ENCODE peak calls at places on chromosomes 7 and 10, in four cellular contexts. P is HepG2, Z is K562, I is GM12878. K is an unnamed sample.

GRCh38 chr10:131840788-131841118 is 60.1 kb upstream of the PPP2R2D start:
- DNase-seq in P (no peak), Z (no peak), I (no peak), K (no peak)

GRCh38 chr7:44756904-44757303 is 8.3 kb downstream of the ZMIZ2 start:
- DNase-seq in P (no peak), Z (no peak), I (no peak), K (no peak)

GRCh38 chr7:67440321-67440720 is 443.7 kb downstream of the TYW1 start:
- DNase-seq in P (no peak), Z (no peak), I (no peak), K (no peak)

GRCh38 chr10:49083256-49083655 is 32.1 kb downstream of the VSTM4 start:
- DNase-seq in P (no peak), Z (no peak), I (no peak), K (no peak)

GRCh38 chr10:51079766-51080165 is 5.5 kb downstream of the PRKG1 start:
- DNase-seq in P (no peak), Z (no peak), I (no peak), K (no peak)

GRCh38 chr10:22321831-22322662 is 1.1 kb downstream of the BMI1 start:
- DNase-seq in P (no peak), Z (peak), I (no peak), K (peak)

GRCh38 chr7:10346032-10346431 is 627.6 kb upstream of the PHF14 start:
- DNase-seq in P (no peak), Z (no peak), I (no peak), K (no peak)

GRCh38 chr7:140219672-140220520 is 43.1 kb upstream of the KDM7A start:
- DNase-seq in P (no peak), Z (no peak), I (no peak), K (no peak)

GRCh38 chr7:54397836-54398612 is 144.2 kb upstream of the VSTM2A start:
- DNase-seq in P (no peak), Z (no peak), I (no peak), K (no peak)

GRCh38 chr10:89210794-89211425 is 3.8 kb upstream of the CH25H start:
- DNase-seq in P (no peak), Z (no peak), I (no peak), K (no peak)

GRCh38 chr10:89209718-89210117 is 2.6 kb upstream of the CH25H start:
- DNase-seq in P (no peak), Z (no peak), I (no peak), K (no peak)

GRCh38 chr10:89206402-89207180 is 526 bp downstream of the CH25H start:
- DNase-seq in P (no peak), Z (no peak), I (no peak), K (no peak)

GRCh38 chr10:89207181-89207800 is at the start of gene CH25H:
- DNase-seq in P (no peak), Z (no peak), I (no peak), K (peak)

GRCh38 chr10:89207801-89208551 is 859 bp upstream of the CH25H start:
- DNase-seq in P (no peak), Z (no peak), I (no peak), K (peak)
- TF ChIP-seq BHLHE40 in P (no peak), Z (no peak), I (no peak), K (no peak)

DNA sequence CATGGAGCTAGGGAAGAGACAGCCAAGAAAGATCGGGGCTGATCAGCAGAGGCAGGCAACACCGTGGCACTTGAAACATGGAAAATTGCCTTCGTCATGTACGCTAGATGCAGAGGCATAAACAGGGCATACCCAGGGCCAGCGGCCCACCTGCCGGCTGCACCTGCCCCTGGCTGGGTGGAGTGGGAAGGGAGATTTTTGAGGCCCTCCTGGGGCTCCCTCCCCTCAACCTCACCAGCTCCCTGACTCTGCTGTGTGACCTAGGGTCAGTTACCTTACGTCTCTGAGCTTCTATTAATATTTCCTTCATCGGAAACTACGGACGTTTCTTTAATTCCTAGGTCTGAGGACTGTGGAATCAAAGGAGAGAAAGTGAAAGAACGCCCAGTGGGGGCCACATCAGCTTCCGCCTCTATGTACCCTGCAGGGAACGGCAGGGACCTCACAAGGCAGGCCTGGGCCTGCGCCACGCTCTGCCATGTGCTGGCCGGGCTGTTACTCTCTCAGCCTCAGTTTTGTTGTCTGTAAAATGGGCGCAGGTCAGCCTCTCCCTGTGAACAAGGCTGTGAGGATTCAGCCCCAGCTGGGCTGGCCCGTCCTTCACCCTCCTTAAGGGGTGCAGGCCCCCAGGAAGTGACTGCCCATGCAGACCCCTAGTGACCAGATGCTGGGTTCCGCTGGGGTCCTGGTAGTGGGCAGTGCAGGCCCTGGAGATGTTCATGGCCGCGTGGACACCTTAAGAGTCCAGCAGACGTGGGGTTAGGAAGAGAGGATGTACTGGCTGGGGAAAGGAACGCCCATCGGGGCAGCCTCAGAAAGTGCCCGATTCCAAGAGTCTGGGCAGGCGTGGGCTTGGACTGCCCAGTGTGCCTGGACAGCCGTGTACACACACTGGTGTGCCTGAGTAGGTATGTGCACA is 22.7 kb downstream of the ELFN1 start:
- DNase-seq in P (no peak), Z (no peak), I (no peak), K (no peak)
- TF ChIP-seq SP1 in P (no peak), Z (no peak), I (no peak), K (no peak)

DNA sequence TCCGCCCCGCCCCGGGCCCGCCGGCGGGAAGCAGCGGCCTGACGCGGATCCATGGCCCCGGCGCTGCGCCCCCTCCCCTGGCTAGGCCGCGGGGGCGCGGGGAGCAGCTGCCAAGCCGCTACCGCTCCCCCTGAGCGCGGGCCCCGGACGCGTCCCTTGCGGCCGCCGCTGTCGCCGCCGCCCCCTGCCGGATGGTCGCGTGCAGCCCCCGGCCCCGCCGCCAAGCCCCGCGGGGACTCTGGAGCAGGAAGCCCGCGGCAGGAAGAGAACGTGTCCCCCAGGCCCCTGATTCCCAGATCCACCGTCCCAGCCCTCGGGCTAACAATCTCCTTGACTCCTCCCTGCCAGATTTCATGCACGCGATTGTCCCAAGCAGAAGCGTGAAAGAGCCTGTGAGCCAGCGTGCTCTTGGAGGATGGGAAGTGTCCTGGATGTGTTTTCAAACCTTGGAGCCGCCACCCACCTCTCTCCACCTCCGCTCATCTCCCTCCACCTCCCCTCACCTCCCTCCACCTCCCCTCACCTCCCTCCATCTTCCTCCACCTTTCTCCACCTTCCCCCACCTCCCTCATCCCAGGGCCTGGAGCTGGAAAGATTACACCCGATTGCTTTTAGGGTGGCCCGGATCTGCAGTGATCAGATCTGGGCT is 419 bp upstream of the PRTFDC1 start:
- DNase-seq in P (no peak), Z (peak), I (no peak), K (peak)
- TF ChIP-seq FOXM1 in P (no peak), Z (no peak), I (no peak), K (peak)

DNA sequence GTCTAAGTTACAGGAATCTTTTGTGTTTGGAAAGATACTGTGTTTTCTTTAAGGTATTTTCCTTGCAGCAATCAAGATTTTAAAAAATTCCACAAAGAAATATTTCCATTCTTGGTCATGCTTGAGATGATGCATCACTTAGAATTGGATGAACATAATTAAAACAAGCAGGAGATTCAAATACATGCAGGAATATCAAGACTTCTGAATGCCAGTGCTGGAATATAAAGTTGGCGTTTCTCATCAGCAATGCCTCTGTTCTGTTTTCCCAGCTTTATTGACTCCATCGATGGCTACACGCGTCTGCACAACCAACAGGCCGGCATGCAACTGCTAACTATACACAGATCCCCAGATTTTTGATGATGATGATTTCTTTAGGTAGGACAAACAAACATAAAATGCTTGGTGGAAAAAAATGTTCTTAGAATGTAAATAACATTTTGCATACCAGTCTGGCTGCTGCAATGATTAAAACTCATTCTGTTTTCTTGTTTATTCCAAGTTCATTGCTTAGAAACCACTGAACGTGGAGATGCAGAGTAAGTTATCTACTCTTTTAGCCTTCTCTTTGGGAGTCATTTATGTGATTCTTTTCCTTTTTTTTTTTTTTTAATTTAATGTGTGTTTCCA is 91.3 kb upstream of the FAM171A1 start:
- DNase-seq in P (no peak), Z (no peak), I (no peak), K (no peak)
- TF ChIP-seq BHLHE40 in P (no peak), Z (no peak), I (no peak), K (no peak)

GRCh38 chr10:13346280-13346819 is 1.7 kb downstream of the SEPHS1 start:
- DNase-seq in P (no peak), Z (no peak), I (no peak), K (no peak)
- TF ChIP-seq SP1 in P (no peak), Z (no peak), I (no peak), K (no peak)

GRCh38 chr10:103171278-103171677 is 21.8 kb downstream of the NT5C2 start:
- DNase-seq in P (no peak), Z (no peak), I (no peak), K (no peak)
- TF ChIP-seq FOXM1 in P (no peak), Z (no peak), I (no peak), K (no peak)

DNA sequence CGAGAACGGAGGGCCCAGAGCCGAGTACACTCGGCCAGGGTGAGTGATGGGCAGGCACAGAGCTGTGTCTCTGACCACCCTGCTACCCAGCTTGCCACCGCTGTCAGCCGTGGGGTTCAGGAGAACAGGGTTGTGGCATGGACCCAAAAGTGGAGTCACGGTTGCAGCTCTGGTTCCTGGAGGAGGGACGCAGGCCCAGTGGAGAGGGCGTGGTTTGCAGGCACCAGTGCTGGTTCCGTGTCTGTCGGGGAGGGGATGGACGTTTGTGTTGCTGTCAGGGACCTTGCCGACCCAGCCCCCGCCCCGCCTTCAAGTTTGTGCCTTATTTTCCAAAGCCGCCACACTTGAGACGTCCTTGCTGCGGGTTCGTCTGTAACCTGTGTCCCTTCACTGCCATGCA is 45.1 kb upstream of the AP5Z1 start:
- DNase-seq in P (no peak), Z (no peak), I (no peak), K (no peak)
- TF ChIP-seq BHLHE40 in P (no peak), Z (no peak), I (no peak), K (no peak)